ENCODE peak calls at places on chromosomes 11 and 22, in five cellular contexts. X is mucosa of descending colon, E is left ventricle myocardium inferior, P is BJ, T is IMR-90. L is an unnamed sample.

GRCh38 chr22:39068033-39068785 is 8.9 kb upstream of the APOBEC3G start:
- DNase-seq in P (no peak), T (no peak), X (no peak), E (no peak), L (no peak)

GRCh38 chr11:131217313-131218297 is 152.8 kb upstream of the NTM start:
- DNase-seq in P (no peak), X (no peak), T (peak; percentile 21), E (no peak), L (no peak)

GRCh38 chr22:42217752-42218280 is 52.6 kb downstream of the TCF20 start:
- DNase-seq in P (no peak), X (no peak), T (peak; percentile 30), E (no peak), L (no peak)

GRCh38 chr22:24894220-24894975 is 52.1 kb downstream of the LHFPL7 start:
- DNase-seq in E (peak; percentile 80), T (peak; percentile 68), X (peak; percentile 87), P (peak; percentile 71), L (peak; percentile 91)

GRCh38 chr22:22578702-22579424 is 19.8 kb upstream of the PRAME start:
- DNase-seq in P (no peak), T (peak; percentile 39), X (no peak), E (peak; percentile 40), L (no peak)

GRCh38 chr11:14342906-14343305 is 16.1 kb downstream of the RRAS2 start:
- DNase-seq in P (no peak), T (peak; percentile 82), X (no peak), E (no peak), L (peak; percentile 37)

GRCh38 chr22:29073618-29074275 is 912 bp downstream of the KREMEN1 start:
- DNase-seq in P (no peak), E (peak; percentile 53), T (no peak), X (peak; percentile 79), L (no peak)

GRCh38 chr11:122893131-122893530 is 10.6 kb downstream of the JHY start:
- DNase-seq in X (no peak), T (no peak), P (no peak), E (no peak), L (no peak)

GRCh38 chr11:64571410-64572091 is 19.5 kb upstream of the SLC22A12 start:
- DNase-seq in T (no peak), P (no peak), X (peak; percentile 53), E (no peak), L (no peak)

GRCh38 chr11:19429108-19429760 is 188.5 kb upstream of the E2F8 start:
- DNase-seq in X (no peak), T (no peak), P (no peak), E (no peak), L (no peak)

GRCh38 chr11:134939905-134940304 is 527.9 kb upstream of the B3GAT1 start:
- DNase-seq in P (no peak), X (no peak), T (no peak), E (peak; percentile 29), L (no peak)

GRCh38 chr22:27987557-27987956 is 68.5 kb upstream of the PITPNB start:
- DNase-seq in E (no peak), P (peak; percentile 47), X (no peak), T (peak; percentile 93), L (peak; percentile 31)

GRCh38 chr11:99277281-99277680 is 256.5 kb downstream of the CNTN5 start:
- DNase-seq in T (no peak), X (no peak), P (no peak), E (no peak), L (no peak)

GRCh38 chr22:27651486-27651885 is 150.1 kb downstream of the MN1 start:
- DNase-seq in X (no peak), T (no peak), P (no peak), E (peak; percentile 47), L (no peak)

GRCh38 chr22:20920881-20921203 is 3.6 kb downstream of the CRKL start:
- DNase-seq in P (no peak), X (no peak), T (no peak), E (no peak), L (no peak)

GRCh38 chr11:61362542-61362875 is 335 bp downstream of the TMEM138 start:
- DNase-seq in X (peak; percentile 52), T (peak; percentile 65), E (no peak), P (no peak), L (no peak)

GRCh38 chr11:96319901-96320656 is 22.9 kb downstream of the MAML2 start:
- DNase-seq in E (no peak), T (no peak), X (no peak), P (no peak), L (no peak)

GRCh38 chr11:131668867-131669780 is 298.7 kb downstream of the NTM start:
- DNase-seq in E (no peak), T (peak; percentile 16), X (peak; percentile 43), P (no peak), L (no peak)

GRCh38 chr11:117222991-117223740 is 8.7 kb downstream of the PCSK7 start:
- DNase-seq in T (no peak), E (no peak), P (no peak), X (no peak), L (no peak)

GRCh38 chr11:33463059-33463458 is 205.9 kb downstream of the HIPK3 start:
- DNase-seq in E (no peak), P (no peak), T (peak; percentile 69), X (no peak), L (no peak)

GRCh38 chr11:72113170-72113808 is 794 bp upstream of the ANAPC15 start:
- DNase-seq in T (peak; percentile 52), X (no peak), P (peak; percentile 61), E (no peak), L (no peak)
- H3K4me3 ChIP-seq in T (no peak overlapping the region), X (no peak overlapping the region), P (no peak overlapping the region), E (peak overlapping the region; percentile 68), L (peak overlapping the region; percentile 65)

DNA sequence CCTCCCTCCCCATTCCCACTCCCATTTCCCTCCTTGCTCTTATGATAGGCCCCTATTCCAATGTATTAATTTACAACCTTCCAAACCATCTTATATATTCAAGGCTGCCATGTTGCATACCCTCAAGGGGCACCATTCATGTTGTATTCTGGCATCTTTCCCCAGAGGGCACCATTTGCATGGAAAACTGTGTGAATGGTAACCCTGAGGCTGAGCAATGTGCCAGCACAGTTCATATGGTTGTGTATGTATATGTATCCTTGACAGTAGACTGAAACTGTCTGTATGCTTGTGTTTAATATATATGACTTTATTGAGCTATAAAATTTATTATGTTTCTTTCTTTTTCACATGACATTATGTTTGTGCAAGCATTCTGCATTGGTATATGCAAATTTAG is 7.3 kb downstream of the RASSF10 start:
- DNase-seq in P (no peak), T (no peak), E (no peak), X (no peak), L (no peak)
- TF ChIP-seq CTCF in P (no peak), T (no peak), E (no peak), X (no peak), L (no peak)

DNA sequence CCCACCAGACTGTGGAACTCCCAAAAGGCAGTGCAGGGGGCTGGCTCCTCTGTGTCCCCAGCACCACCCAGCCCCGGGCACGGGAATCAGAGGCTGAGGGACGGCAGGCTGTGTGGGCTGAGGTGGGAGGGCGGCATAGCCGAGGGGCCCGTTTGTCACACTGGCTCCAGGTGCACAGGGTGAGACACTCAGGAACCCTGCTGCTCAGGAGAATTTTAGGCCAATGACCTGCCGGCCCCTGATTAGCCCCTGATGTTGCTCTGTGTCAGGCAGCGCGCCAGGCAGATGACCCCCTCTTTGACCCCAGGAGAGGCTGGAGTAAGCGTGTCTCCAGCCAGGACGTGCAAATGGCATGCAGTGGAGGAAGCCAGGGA is 52.7 kb downstream of the RTL6 start:
- DNase-seq in P (no peak), E (no peak), X (no peak), T (no peak), L (no peak)
- H3K4me3 ChIP-seq in P (no peak overlapping the region), E (no peak overlapping the region), X (no peak overlapping the region), T (no peak overlapping the region), L (no peak overlapping the region)

GRCh38 chr11:63212742-63213141 is 30.7 kb downstream of the SLC22A25 start:
- DNase-seq in P (no peak), E (no peak), T (no peak), X (no peak), L (peak; percentile 1)
- TF ChIP-seq CTCF in P (peak; percentile 50), E (peak; percentile 48), T (peak; percentile 57), X (no peak), L (peak; percentile 50)

DNA sequence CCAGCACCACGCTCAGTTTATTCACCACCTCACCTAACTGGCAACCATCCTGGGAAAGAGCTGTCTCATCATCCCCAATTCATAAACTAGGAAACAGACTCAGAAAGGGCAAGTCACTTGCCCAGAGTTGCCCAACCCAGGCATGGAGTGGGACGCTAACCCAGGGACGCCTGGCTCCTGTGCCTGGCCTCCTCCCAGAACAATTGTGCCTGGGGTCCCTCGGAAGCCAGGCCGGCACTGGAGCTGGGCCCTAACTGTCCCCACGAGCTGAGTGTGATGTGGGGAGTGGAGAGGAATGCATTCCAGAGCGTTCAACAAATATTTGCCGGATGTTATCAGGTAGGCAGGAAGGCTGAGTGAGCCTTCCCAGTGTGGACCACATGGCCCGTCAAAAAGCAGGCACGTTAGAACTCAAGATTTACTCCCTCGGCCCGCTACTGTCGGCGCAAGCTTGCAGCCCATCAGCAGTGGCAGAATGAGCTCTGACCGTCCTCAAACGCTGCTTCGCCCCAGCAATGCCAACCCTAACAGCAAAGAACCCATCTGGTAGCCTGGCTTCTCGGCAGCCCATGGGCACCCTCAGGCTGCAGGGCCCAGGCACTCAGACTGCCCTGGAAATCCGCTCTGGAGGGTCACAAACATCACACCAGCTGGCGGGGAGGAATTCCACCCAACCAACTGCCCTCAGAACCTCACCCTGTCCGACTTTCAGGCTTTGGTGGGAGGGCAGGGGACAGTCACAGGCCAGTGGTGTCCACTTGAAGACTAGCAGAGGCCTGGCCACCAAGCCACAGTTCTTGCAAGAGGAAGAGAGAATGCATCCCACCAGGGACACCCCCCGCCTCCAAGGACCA is 35.6 kb downstream of the MYH9 start:
- DNase-seq in X (no peak), T (no peak), P (no peak), E (no peak), L (no peak)
- H3K4me3 ChIP-seq in X (no peak overlapping the region), T (no peak overlapping the region), P (no peak overlapping the region), E (peak overlapping the region; percentile 43), L (no peak overlapping the region)

GRCh38 chr22:48629631-48630443 is 1197.8 kb downstream of the BRD1 start:
- DNase-seq in P (no peak), X (no peak), T (no peak), E (no peak), L (no peak)

GRCh38 chr22:48628891-48629559 is 1198.6 kb downstream of the BRD1 start:
- DNase-seq in X (no peak), T (no peak), P (no peak), E (no peak), L (no peak)

GRCh38 chr22:48631288-48631687 is 1196.4 kb downstream of the BRD1 start:
- DNase-seq in T (no peak), E (no peak), X (no peak), P (no peak), L (no peak)

GRCh38 chr22:48630848-48631247 is 1196.8 kb downstream of the BRD1 start:
- DNase-seq in E (no peak), X (no peak), T (no peak), P (no peak), L (no peak)

DNA sequence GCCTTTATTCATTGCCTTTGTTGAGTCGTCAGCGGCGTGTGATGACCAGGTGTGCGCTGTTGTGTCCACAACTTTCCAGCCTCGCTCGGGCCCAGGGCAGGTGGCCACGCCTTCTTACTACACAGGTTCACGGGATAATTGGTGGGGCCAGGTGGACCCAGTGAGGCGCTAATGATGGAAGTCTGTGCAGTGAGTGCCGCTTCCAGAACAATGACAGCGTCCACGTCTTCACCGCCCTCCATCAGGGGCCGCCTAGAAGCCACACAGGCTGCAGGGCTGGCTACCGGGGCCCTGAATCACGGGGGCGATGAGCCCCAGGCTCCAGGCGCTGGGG is 1197.3 kb downstream of the BRD1 start:
- DNase-seq in T (no peak), E (no peak), P (no peak), X (no peak), L (no peak)
- TF ChIP-seq CTCF in T (no peak), E (no peak), P (no peak), X (no peak), L (no peak)

L was measured in HFF-Myc.